ENCODE peak calls at places on chromosomes 5 and 9, in six cellular contexts. W is GM23338, N is mucosa of descending colon, Z is cardiac fibroblast, T is K562, E is upper lobe of left lung. X is an unnamed sample.
A peak's percentile ranks its signal among the peaks of the same experiment; 100 is the strongest.

GRCh38 chr5:75335486-75335885 is 1.5 kb upstream of the HMGCR start:
- DNase-seq in W (no peak), N (no peak), Z (no peak), T (no peak), E (no peak), X (no peak)

GRCh38 chr5:57499262-57500050 is 16.8 kb upstream of the ACTBL2 start:
- DNase-seq in W (peak; percentile 89), N (no peak), Z (peak; percentile 89), T (peak; percentile 42), E (no peak), X (peak; percentile 19)

GRCh38 chr9:89444212-89444611 is 53.7 kb downstream of the SEMA4D start:
- DNase-seq in W (no peak), N (peak; percentile 67), Z (no peak), T (no peak), E (no peak), X (no peak)

GRCh38 chr9:116331241-116331640 is 177.7 kb downstream of the PAPPA start:
- DNase-seq in W (no peak), N (no peak), Z (no peak), T (no peak), E (no peak), X (no peak)

GRCh38 chr9:130935660-130936271 is 3.3 kb downstream of the FIBCD1 start:
- DNase-seq in W (no peak), N (no peak), Z (no peak), T (peak; percentile 48), E (no peak), X (no peak)

GRCh38 chr9:130387905-130388304 is 56.9 kb upstream of the ASS1 start:
- DNase-seq in W (no peak), N (no peak), Z (no peak), T (no peak), E (no peak), X (peak; percentile 74)

GRCh38 chr9:123544007-123544827 is 188.2 kb downstream of the CRB2 start:
- DNase-seq in W (peak; percentile 65), N (no peak), Z (peak; percentile 65), T (peak; percentile 55), E (no peak), X (peak; percentile 70)

GRCh38 chr9:93674580-93675335 is 98.4 kb downstream of the PHF2 start:
- DNase-seq in W (no peak), N (peak; percentile 25), Z (no peak), T (no peak), E (no peak), X (no peak)

GRCh38 chr9:87610200-87611155 is 112.8 kb downstream of the DAPK1 start:
- DNase-seq in W (no peak), N (no peak), Z (peak; percentile 63), T (no peak), E (no peak), X (no peak)

GRCh38 chr5:76468625-76469410 is 65.7 kb downstream of the IQGAP2 start:
- DNase-seq in W (no peak), N (no peak), Z (no peak), T (no peak), E (no peak), X (no peak)

GRCh38 chr5:153256-153655 is 38.0 kb upstream of the LRRC14B start:
- DNase-seq in W (no peak), N (no peak), Z (no peak), T (no peak), E (no peak), X (no peak)

GRCh38 chr5:79493596-79494343 is 20.2 kb downstream of the HOMER1 start:
- DNase-seq in W (peak; percentile 38), N (no peak), Z (no peak), T (no peak), E (no peak), X (no peak)

GRCh38 chr9:87276327-87276841 is 221.3 kb upstream of the DAPK1 start:
- DNase-seq in W (no peak), N (no peak), Z (peak; percentile 76), T (no peak), E (no peak), X (no peak)

GRCh38 chr5:9869616-9870288 is 239.6 kb upstream of the TAS2R1 start:
- DNase-seq in W (no peak), N (no peak), Z (peak; percentile 24), T (no peak), E (no peak), X (no peak)

GRCh38 chr5:181051841-181052525 is 11.9 kb downstream of the BTNL9 start:
- DNase-seq in W (peak; percentile 51), N (no peak), Z (no peak), T (no peak), E (no peak), X (no peak)

GRCh38 chr9:77616191-77616590 is 31.9 kb downstream of the GNA14 start:
- DNase-seq in W (no peak), N (no peak), Z (peak; percentile 20), T (no peak), E (no peak), X (no peak)

GRCh38 chr5:133702773-133703770 is 90.7 kb upstream of the FSTL4 start:
- DNase-seq in W (no peak), N (no peak), Z (no peak), T (no peak), E (no peak), X (no peak)

GRCh38 chr5:139774980-139775654 is 20.5 kb upstream of the PSD2 start:
- DNase-seq in W (peak; percentile 95), N (peak; percentile 71), Z (peak; percentile 41), T (peak; percentile 88), E (peak; percentile 97), X (peak; percentile 79)

GRCh38 chr5:88881566-88881965 is 1.4 kb downstream of the MEF2C start:
- DNase-seq in W (no peak), N (no peak), Z (peak; percentile 44), T (no peak), E (no peak), X (peak; percentile 46)
- H3K4me3 ChIP-seq in W (no peak overlapping the region), N (no peak overlapping the region), Z (peak overlapping the region; percentile 68), T (peak overlapping the region; percentile 55), E (peak overlapping the region; percentile 67), X (peak overlapping the region; percentile 67)

DNA sequence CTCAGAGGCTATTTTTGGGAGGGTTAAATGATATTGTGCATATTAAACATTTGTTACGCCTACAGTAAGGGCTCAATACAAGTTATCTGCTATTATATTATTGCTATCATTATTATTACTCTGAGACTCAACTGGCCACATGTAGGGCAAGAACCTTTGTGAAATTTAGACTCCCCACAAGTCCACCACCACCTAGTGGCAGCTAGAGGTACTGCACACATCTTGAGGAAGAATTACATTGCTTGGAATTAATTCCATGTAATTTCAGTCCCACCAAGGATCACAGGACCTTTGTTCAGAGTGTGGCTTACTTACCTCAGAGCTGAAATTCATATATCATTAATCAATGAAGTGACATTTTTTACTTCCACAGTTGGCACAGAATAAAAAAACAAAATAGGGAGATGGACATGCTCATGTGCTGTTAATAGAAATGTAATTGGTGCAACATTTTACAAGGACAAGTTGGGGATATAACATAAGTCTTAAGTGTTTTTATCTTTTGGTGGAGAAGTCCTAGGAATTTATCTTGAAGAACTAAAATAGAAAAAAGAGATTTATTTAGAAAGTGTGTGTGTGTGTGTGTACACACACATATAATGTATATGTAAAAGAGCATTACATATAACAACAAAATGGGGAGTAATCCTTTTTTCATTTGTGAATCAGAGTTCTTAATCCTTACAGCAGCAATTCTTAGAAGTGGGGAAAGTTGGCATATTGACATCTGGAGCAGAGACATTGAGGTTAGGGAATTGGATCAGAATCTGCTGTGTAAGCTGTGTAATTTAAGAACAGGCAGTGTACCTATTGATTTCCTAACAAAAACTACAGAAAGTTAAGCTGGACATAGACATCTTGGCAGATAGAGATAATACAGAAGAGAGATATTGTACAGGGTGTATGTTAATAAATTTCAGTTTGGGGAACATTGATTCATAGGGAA is 11.2 kb downstream of the MSANTD3 start:
- DNase-seq in W (peak; percentile 90), N (no peak), Z (peak; percentile 84), T (peak; percentile 85), E (no peak), X (peak; percentile 89)
- H3K4me3 ChIP-seq in W (no peak overlapping the region), N (no peak overlapping the region), Z (no peak overlapping the region), T (no peak overlapping the region), E (no peak overlapping the region), X (no peak overlapping the region)

GRCh38 chr5:60679816-60680215 is 20.1 kb downstream of the DEPDC1B start:
- DNase-seq in W (no peak), N (no peak), Z (no peak), T (no peak), E (no peak), X (no peak)

GRCh38 chr5:60674670-60675069 is 25.3 kb downstream of the DEPDC1B start:
- DNase-seq in W (no peak), N (no peak), Z (no peak), T (no peak), E (no peak), X (peak; percentile 19)

GRCh38 chr5:60675286-60675685 is 24.7 kb downstream of the DEPDC1B start:
- DNase-seq in W (no peak), N (no peak), Z (no peak), T (no peak), E (no peak), X (no peak)

GRCh38 chr5:60674251-60674650 is 25.7 kb downstream of the DEPDC1B start:
- DNase-seq in W (no peak), N (no peak), Z (no peak), T (no peak), E (no peak), X (no peak)

GRCh38 chr5:60677831-60678664 is 21.9 kb downstream of the DEPDC1B start:
- DNase-seq in W (peak; percentile 79), N (no peak), Z (peak; percentile 75), T (peak; percentile 50), E (no peak), X (peak; percentile 45)
- H3K4me3 ChIP-seq in W (no peak overlapping the region), N (no peak overlapping the region), Z (no peak overlapping the region), T (no peak overlapping the region), E (no peak overlapping the region), X (no peak overlapping the region)

GRCh38 chr5:115629903-115630302 is 4.1 kb upstream of the TMED7 start:
- DNase-seq in W (no peak), N (no peak), Z (no peak), T (no peak), E (no peak), X (no peak)

GRCh38 chr5:115636008-115636407 is 10.2 kb upstream of the TMED7 start:
- DNase-seq in W (no peak), N (no peak), Z (no peak), T (no peak), E (no peak), X (no peak)

GRCh38 chr5:115637507-115637906 is 11.7 kb upstream of the TMED7 start:
- DNase-seq in W (no peak), N (no peak), Z (no peak), T (no peak), E (no peak), X (no peak)

GRCh38 chr5:115639377-115639776 is 13.5 kb upstream of the TMED7 start:
- DNase-seq in W (no peak), N (no peak), Z (no peak), T (no peak), E (no peak), X (no peak)

DNA sequence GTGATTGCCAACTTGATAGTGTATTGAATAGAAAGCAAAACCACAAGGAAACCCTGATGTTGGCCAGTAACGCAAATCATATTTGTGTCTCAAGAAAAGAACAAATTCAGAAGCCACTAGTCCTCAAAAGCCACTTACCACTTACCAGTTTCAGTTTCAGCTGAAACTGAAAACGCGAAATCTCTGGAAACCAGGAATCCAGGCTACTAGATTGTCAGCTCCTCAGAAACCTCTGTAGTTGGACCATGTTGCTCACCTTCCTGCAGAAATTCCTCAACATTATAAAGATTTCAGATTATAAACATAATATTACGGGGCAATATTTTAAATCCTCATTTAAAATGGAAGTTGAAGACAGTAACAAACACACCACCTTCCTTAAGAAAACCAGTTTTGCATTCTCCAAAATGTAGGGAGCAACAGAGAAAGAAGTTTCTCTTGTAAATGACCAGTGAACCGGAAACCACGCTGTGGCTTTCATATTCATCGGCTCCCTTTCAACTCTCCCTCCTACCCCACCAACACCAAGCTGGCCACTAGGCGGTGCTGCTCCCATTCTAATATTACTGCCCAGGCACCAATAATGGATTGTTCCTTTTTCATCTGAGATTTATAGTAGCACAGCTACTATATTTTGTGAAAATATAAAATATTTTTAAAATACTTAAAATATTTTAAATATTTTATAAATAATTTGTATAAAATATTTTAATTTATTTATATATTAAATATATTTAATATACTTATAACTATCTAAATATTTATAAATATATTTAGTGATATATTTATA is 8.7 kb upstream of the TMED7 start:
- DNase-seq in W (peak; percentile 96), N (peak; percentile 84), Z (peak; percentile 85), T (peak; percentile 88), E (no peak), X (peak; percentile 82)
- H3K4me3 ChIP-seq in W (peak overlapping the region; percentile 38), N (no peak overlapping the region), Z (peak overlapping the region; percentile 20), T (no peak overlapping the region), E (peak overlapping the region; percentile 43), X (peak overlapping the region; percentile 48)